ENCODE peak calls at places on chromosomes 16 and 17, in four cellular contexts. A is fibroblast of the aortic adventitia, R is left ventricle myocardium inferior, I is cardiac fibroblast. B is an unnamed sample.

GRCh38 chr17:79003661-79004411 is 5.7 kb downstream of the CANT1 start:
- DNase-seq in I (no peak), R (no peak), A (no peak), B (peak; percentile 58)

GRCh38 chr17:42431758-42432161 is 8.7 kb upstream of the CAVIN1 start:
- DNase-seq in I (peak; percentile 55), R (no peak), A (peak; percentile 34), B (no peak)

GRCh38 chr17:65743313-65743665 is 181.8 kb upstream of the AXIN2 start:
- DNase-seq in I (peak; percentile 48), A (peak; percentile 52), R (no peak), B (no peak)

GRCh38 chr17:80918731-80919130 is 72.9 kb upstream of the CHMP6 start:
- DNase-seq in A (no peak), I (no peak), R (no peak), B (no peak)

GRCh38 chr17:59501690-59502089 is 63.7 kb upstream of the DHX40 start:
- DNase-seq in A (no peak), I (no peak), R (no peak), B (peak; percentile 27)

GRCh38 chr17:50203086-50203485 is 1.7 kb upstream of the COL1A1 start:
- DNase-seq in A (peak; percentile 84), R (no peak), I (peak; percentile 63), B (peak; percentile 89)

GRCh38 chr17:30093463-30094147 is 23.0 kb upstream of the NSRP1 start:
- DNase-seq in A (peak; percentile 76), R (no peak), I (peak; percentile 71), B (peak; percentile 71)

GRCh38 chr16:10172848-10173655 is 9.2 kb downstream of the GRIN2A start:
- DNase-seq in A (no peak), R (no peak), I (peak; percentile 1), B (no peak)

GRCh38 chr17:76725580-76726230 is 701 bp downstream of the JMJD6 start:
- DNase-seq in A (peak; percentile 69), I (peak; percentile 54), R (peak; percentile 78), B (peak; percentile 84)

GRCh38 chr16:51343411-51343810 is 192.3 kb upstream of the SALL1 start:
- DNase-seq in R (no peak), I (no peak), A (peak; percentile 61), B (no peak)

GRCh38 chr16:69386596-69386995 is 789 bp upstream of the TERF2 start:
- DNase-seq in A (peak; percentile 50), I (no peak), R (no peak), B (peak; percentile 47)

GRCh38 chr17:28622186-28622585 is 8.2 kb upstream of the RSKR start:
- DNase-seq in A (no peak), I (no peak), R (no peak), B (no peak)

GRCh38 chr16:684067-684794 is at the start of gene JMJD8:
- DNase-seq in I (peak; percentile 97), A (peak; percentile 92), R (peak; percentile 98), B (peak; percentile 100)

GRCh38 chr17:19333132-19333440 is 29.4 kb downstream of the B9D1 start:
- DNase-seq in R (no peak), I (no peak), A (no peak), B (peak; percentile 13)

GRCh38 chr17:40427002-40427491 is 9.4 kb upstream of the TOP2A start:
- DNase-seq in I (no peak), R (no peak), A (no peak), B (no peak)

GRCh38 chr16:11414815-11415775 is 69.8 kb downstream of the RMI2 start:
- DNase-seq in I (no peak), R (no peak), A (no peak), B (peak; percentile 82)

GRCh38 chr17:81470944-81471803 is 41.4 kb downstream of the ACTG1 start:
- DNase-seq in I (no peak), R (no peak), A (peak; percentile 22), B (no peak)

GRCh38 chr16:21021316-21021715 is 120.7 kb downstream of the LYRM1 start:
- DNase-seq in R (no peak), A (no peak), I (no peak), B (no peak)

GRCh38 chr17:31433091-31433790 is 41.8 kb downstream of the RAB11FIP4 start:
- DNase-seq in I (no peak), A (no peak), R (no peak), B (peak; percentile 83)

GRCh38 chr16:85180047-85180878 is 68.0 kb upstream of the CIBAR2 start:
- DNase-seq in A (no peak), R (no peak), I (no peak), B (peak; percentile 22)

GRCh38 chr16:2039286-2040030 is 8.2 kb downstream of the NTHL1 start:
- DNase-seq in R (peak; percentile 91), I (peak; percentile 85), A (peak; percentile 62), B (peak; percentile 96)

GRCh38 chr17:61827649-61828395 is 35.5 kb downstream of the BRIP1 start:
- DNase-seq in R (no peak), I (no peak), A (no peak), B (no peak)

GRCh38 chr17:35795007-35795870 is at the start of gene MMP28:
- DNase-seq in R (peak; percentile 49), I (no peak), A (no peak), B (peak; percentile 80)

DNA sequence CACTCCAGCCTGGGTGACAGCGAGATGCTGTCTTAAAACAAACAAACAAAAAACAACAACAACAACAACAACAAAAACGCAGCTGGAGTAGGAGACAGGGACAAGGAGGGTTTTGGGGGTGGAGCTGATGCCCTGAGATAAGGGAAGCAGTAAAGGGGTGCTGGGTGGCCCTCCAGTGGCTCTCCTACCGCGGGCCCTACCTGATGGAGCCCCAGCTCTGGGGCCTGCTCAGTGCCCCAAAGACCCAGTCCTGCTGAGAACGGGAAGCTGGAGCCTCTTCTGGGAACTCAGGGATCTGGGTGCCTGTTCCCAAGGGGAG is 21.3 kb upstream of the NAGS start:
- DNase-seq in I (no peak), R (no peak), A (no peak), B (no peak)
- H3K4me3 ChIP-seq in I (no peak overlapping the region), R (peak overlapping the region; percentile 68), A (no peak overlapping the region), B (no peak overlapping the region)

GRCh38 chr17:48726182-48726915 is 2.2 kb downstream of the HOXB13 start:
- DNase-seq in R (no peak), A (no peak), I (no peak), B (no peak)
- H3K4me3 ChIP-seq in R (no peak overlapping the region), A (no peak overlapping the region), I (no peak overlapping the region), B (no peak overlapping the region)

DNA sequence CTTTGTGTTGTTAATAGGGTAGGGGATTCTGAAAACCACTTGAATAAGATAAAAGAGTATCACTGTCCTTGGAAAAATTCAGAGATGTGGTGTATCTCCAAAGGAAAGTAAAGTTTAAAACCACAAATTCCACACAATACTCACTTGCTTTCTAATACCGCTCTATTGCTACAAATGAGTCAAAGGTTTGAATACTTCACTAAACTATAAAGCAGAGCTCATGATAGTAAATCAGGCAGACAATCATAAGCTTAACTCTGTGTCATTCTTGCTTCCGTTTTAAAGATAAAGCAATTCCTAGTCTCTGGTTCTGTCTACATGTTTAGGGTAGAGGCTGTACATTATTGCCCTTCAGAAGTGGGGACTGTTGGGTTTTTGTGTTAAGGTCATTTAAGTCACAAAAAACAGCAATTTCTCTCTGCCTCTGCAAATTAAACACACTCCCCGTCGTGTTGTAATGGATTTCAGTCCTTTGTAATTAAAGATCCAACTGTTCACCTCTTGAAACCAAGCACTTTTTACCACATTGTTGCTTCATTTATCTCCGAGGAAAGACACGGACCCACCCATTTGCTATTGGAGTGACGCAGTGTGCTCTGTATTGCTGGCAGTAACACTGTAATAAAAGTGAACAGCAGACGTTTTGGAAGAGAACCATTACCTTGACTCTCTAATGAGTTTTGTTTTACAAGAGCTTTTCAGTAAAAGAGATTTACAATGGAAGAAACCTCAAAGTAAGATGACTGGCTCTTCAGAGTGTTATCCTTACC is 83.2 kb upstream of the CNTNAP4 start:
- DNase-seq in A (peak; percentile 3), R (no peak), I (no peak), B (no peak)
- H3K4me3 ChIP-seq in A (no peak overlapping the region), R (no peak overlapping the region), I (no peak overlapping the region), B (no peak overlapping the region)

GRCh38 chr16:3170440-3171180 is 17.4 kb upstream of the OR1F1 start:
- DNase-seq in A (no peak), R (no peak), I (no peak), B (peak; percentile 64)
- H3K4me3 ChIP-seq in A (no peak overlapping the region), R (peak overlapping the region; percentile 37), I (no peak overlapping the region), B (no peak overlapping the region)

GRCh38 chr17:7215136-7215638 is 4.4 kb downstream of the DLG4 start:
- DNase-seq in I (no peak), A (no peak), R (no peak), B (no peak)

GRCh38 chr17:7216242-7217112 is 3.2 kb downstream of the DLG4 start:
- DNase-seq in I (no peak), R (no peak), A (no peak), B (no peak)

GRCh38 chr17:7214300-7215135 is 5.1 kb downstream of the DLG4 start:
- DNase-seq in A (peak; percentile 97), I (peak; percentile 97), R (peak; percentile 99), B (peak; percentile 100)

GRCh38 chr17:7217113-7217987 is 2.3 kb downstream of the DLG4 start:
- DNase-seq in R (peak; percentile 60), A (peak; percentile 78), I (peak; percentile 89), B (peak; percentile 98)

GRCh38 chr17:7215652-7216139 is 3.9 kb downstream of the DLG4 start:
- DNase-seq in I (no peak), A (no peak), R (no peak), B (no peak)
- H3K4me3 ChIP-seq in I (peak overlapping the region; percentile 76), A (peak overlapping the region; percentile 72), R (peak overlapping the region; percentile 81), B (peak overlapping the region; percentile 81)